ENCODE peak calls at places on chromosome 7, in nine cellular contexts. O is IMR-90, W is astrocyte, V is ovary, Z is lung, P is cardiac muscle cell, G is SK-N-SH, I is lower lobe of right lung, X is GM23338. B is an unnamed sample. For H3K36me3 and H3K4me1, the result is how much of the 10 kb centered on the place peaks cover.

GRCh38 chr7:16071246-16071857 is 350.0 kb downstream of the CRPPA start:
- DNase-seq in P (peak), V (no peak), O (peak), W (peak), G (peak), I (no peak), Z (no peak), X (peak), B (peak)

GRCh38 chr7:125436220-125436619 is 506.6 kb upstream of the POT1 start:
- DNase-seq in Z (no peak), W (no peak), V (no peak), X (no peak), I (no peak), G (no peak), P (no peak), O (no peak), B (no peak)

GRCh38 chr7:7681191-7681935 is 37.0 kb downstream of the RPA3 start:
- DNase-seq in V (no peak), W (peak), G (peak), I (no peak), P (peak), Z (peak), O (peak), X (peak), B (peak)

GRCh38 chr7:106283501-106283830 is 1.3 kb downstream of the NAMPT start:
- DNase-seq in W (no peak), G (no peak), O (no peak), V (no peak), P (no peak), I (no peak), X (no peak), Z (no peak), B (no peak)

GRCh38 chr7:17680026-17680425 is 260.3 kb downstream of the SNX13 start:
- DNase-seq in V (no peak), W (peak), G (no peak), O (peak), I (peak), Z (peak), P (peak), X (peak), B (no peak)

GRCh38 chr7:73721237-73721848 is 1.9 kb upstream of the STX1A start:
- DNase-seq in W (no peak), V (no peak), X (no peak), G (peak), Z (no peak), I (no peak), P (no peak), O (no peak), B (no peak)

GRCh38 chr7:20407585-20408466 is 77.1 kb downstream of the ITGB8 start:
- DNase-seq in V (peak), P (peak), X (no peak), Z (peak), O (peak), G (no peak), W (peak), I (peak), B (peak)

GRCh38 chr7:106891545-106892410 is 26.7 kb downstream of the PIK3CG start:
- DNase-seq in X (peak), V (no peak), G (no peak), W (no peak), Z (no peak), I (no peak), O (no peak), P (no peak), B (no peak)

GRCh38 chr7:130114374-130114773 is 44.0 kb downstream of the KLHDC10 start:
- DNase-seq in P (no peak), V (no peak), G (no peak), Z (no peak), O (no peak), I (no peak), W (no peak), X (no peak), B (no peak)

GRCh38 chr7:155459133-155459866 is 1.4 kb downstream of the EN2 start:
- DNase-seq in I (no peak), O (no peak), G (peak), V (no peak), Z (no peak), W (no peak), X (peak), P (no peak), B (no peak)

GRCh38 chr7:23712368-23713284 is 2.6 kb downstream of the STK31 start:
- DNase-seq in I (no peak), W (peak), X (peak), O (peak), P (peak), G (peak), V (no peak), Z (no peak), B (peak)

GRCh38 chr7:95092332-95092731 is 184.9 kb downstream of the PPP1R9A start:
- DNase-seq in X (no peak), W (no peak), V (no peak), O (no peak), P (no peak), G (no peak), Z (no peak), I (no peak), B (no peak)

GRCh38 chr7:130901209-130901783 is 167.3 kb upstream of the KLF14 start:
- DNase-seq in G (no peak), X (no peak), I (peak), O (peak), P (no peak), V (peak), W (peak), Z (peak), B (no peak)

GRCh38 chr7:156759143-156759542 is 118.6 kb downstream of the RNF32 start:
- DNase-seq in I (no peak), X (no peak), O (no peak), P (no peak), W (no peak), V (no peak), G (no peak), Z (no peak), B (no peak)
- H3K36me3 ChIP-seq in I (under half), X (under half), O (under half), P (under half), W (under half), V (under half), G (under half), Z (under half), B (under half)

GRCh38 chr7:40151504-40151903 is 16.7 kb downstream of the SUGCT start:
- DNase-seq in X (no peak), V (no peak), G (no peak), W (no peak), P (no peak), O (no peak), Z (no peak), I (no peak), B (no peak)
- TF ChIP-seq CTCF in X (no peak), V (no peak), G (no peak), W (no peak), P (no peak), O (no peak), Z (no peak), I (no peak), B (no peak)

GRCh38 chr7:35185908-35186731 is 67.8 kb downstream of the TBX20 start:
- DNase-seq in P (peak), X (peak), G (peak), W (peak), Z (no peak), V (peak), O (peak), I (no peak), B (no peak)
- H3K4me1 ChIP-seq in P (under half), X (under half), G (under half), W (under half), Z (under half), V (under half), O (under half), I (under half), B (under half)

GRCh38 chr7:139828880-139829653 is at the start of gene TBXAS1:
- DNase-seq in P (no peak), V (no peak), Z (peak), G (no peak), W (no peak), I (peak), X (no peak), O (peak), B (no peak)
- H3K36me3 ChIP-seq in P (under half), V (under half), Z (under half), G (under half), W (under half), I (under half), X (under half), O (under half), B (under half)

DNA sequence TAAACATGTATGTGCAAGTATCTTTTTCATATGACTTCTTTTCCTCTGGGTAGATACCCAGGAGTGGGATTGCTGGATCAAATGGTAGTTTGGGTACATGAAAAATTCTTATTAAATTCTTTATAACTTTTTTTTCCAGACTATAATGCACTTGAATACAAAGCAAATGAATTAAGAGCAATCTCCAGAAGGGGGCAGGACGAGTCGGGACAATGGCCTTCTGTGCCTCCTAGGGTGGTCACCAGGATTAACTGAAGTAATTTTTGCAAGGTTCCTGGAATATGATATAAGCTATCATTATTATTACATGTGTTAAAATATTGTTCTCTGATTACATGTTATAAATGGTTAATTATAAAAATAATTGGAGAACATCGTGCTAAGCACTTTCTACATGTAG is 127.2 kb downstream of the PPP1R17 start:
- DNase-seq in O (no peak), G (no peak), X (peak), Z (no peak), W (no peak), V (no peak), I (no peak), P (peak), B (no peak)
- TF ChIP-seq CTCF in O (peak), G (peak), X (peak), Z (no peak), W (peak), V (no peak), I (peak), P (peak), B (peak)

DNA sequence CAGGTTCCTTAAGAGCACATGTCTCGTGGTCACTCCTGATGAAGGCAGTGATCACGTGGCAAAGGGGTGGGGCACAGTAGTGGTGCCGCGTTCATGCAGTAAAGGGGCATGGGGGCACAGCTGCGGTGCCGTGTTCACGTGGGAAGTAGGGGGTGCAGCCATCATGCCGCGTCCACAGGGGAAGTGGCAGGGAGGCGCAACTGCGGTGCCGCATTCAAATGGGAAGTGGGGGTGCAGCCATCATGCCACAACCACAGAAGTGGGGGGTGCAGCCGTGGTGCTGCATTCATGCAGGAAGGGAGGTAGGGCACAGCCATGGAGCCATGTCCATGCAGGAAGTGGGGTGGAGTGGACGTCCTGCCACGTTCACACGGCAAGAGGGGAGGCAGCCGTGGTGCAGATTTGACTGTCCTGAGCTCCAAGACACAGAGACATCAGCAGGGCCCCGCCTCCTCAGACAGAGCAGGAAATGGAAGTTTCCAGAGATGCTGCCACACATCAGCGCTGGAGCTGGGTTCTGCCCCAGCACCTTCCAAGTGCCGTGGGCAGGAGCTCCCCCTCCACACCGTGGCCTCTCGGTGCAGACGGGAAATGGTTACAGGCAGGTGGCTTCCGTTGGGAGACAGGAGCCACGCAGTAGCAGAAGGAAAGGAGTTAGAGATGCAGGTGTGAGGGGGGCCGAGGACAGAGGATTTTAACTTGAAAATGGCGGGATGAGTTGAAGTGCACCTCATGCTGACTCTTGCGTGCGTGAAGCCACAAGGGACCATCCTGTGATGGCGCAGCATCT is 95.0 kb upstream of the DDC start:
- DNase-seq in I (peak), O (no peak), V (no peak), P (no peak), Z (no peak), W (no peak), X (no peak), G (no peak), B (no peak)
- H3K4me1 ChIP-seq in I (half or more), O (under half), V (under half), P (under half), Z (half or more), W (under half), X (under half), G (under half), B (under half)

GRCh38 chr7:44823266-44823781 is 24.6 kb downstream of the H2AZ2 start:
- DNase-seq in W (no peak), V (no peak), O (no peak), Z (no peak), X (peak), P (no peak), I (no peak), G (no peak), B (no peak)

GRCh38 chr7:44824894-44825526 is 22.9 kb downstream of the H2AZ2 start:
- DNase-seq in O (peak), V (no peak), W (no peak), I (no peak), P (no peak), G (no peak), X (no peak), Z (no peak), B (no peak)

DNA sequence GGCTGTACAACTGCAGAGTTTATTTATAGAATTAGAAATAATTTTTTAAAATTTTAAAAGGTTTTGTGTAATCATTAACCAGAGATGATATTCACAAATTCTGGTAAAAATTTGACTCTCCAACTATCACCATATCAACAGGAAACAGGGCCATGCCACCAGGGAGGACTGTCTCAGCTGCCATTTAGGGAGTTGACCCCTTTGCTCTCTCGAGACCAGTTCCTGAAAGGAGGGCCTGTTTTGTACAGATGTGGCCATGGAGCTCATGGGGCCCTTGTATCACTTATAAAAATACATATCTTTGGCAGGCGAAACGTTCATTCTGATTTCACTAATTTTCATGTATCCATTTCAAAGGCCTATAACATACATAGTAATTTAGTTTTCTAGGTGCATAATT is 20.3 kb downstream of the H2AZ2 start:
- DNase-seq in X (no peak), G (no peak), V (no peak), I (no peak), Z (no peak), O (no peak), P (no peak), W (no peak), B (no peak)
- H3K36me3 ChIP-seq in X (under half), G (half or more), V (under half), I (half or more), Z (under half), O (under half), P (half or more), W (under half), B (under half)